ENCODE peak calls at places on chromosomes 7 and 10, in four cellular contexts. G, V, B and O are unnamed samples.

GRCh38 chr10:128062837-128063563 is 63.2 kb downstream of the MKI67 start:
- DNase-seq in G (peak), V (no peak), B (no peak), O (no peak)

GRCh38 chr10:30207485-30208052 is 141.5 kb downstream of the MTPAP start:
- DNase-seq in G (peak), B (no peak), V (no peak), O (no peak)

GRCh38 chr7:78792006-78792405 is 661.5 kb downstream of the MAGI2 start:
- DNase-seq in V (no peak), G (no peak), B (no peak), O (no peak)

GRCh38 chr7:114534957-114535356 is 120.3 kb downstream of the FOXP2 start:
- DNase-seq in B (no peak), V (peak), G (no peak), O (no peak)

GRCh38 chr10:7788640-7789335 is 811 bp downstream of the ATP5F1C start:
- DNase-seq in V (peak), G (peak), B (peak), O (peak)

GRCh38 chr7:36057375-36057774 is 95.7 kb upstream of the EEPD1 start:
- DNase-seq in G (no peak), B (no peak), V (no peak), O (no peak)

GRCh38 chr10:62109532-62110293 is 158.9 kb downstream of the RTKN2 start:
- DNase-seq in G (peak), V (no peak), B (no peak), O (no peak)

GRCh38 chr7:119514326-119514725 is 758.6 kb upstream of the KCND2 start:
- DNase-seq in G (no peak), B (no peak), V (no peak), O (peak)

GRCh38 chr10:132881186-132881920 is 61.0 kb downstream of the CFAP46 start:
- DNase-seq in V (no peak), B (no peak), G (no peak), O (no peak)

GRCh38 chr7:6271694-6272371 is 591 bp downstream of the CYTH3 start:
- DNase-seq in V (peak), G (no peak), B (no peak), O (peak)

GRCh38 chr7:151493083-151493482 is 26.6 kb downstream of the RHEB start:
- DNase-seq in V (no peak), B (no peak), G (no peak), O (no peak)

GRCh38 chr7:121505021-121505420 is 108.9 kb upstream of the FAM3C start:
- DNase-seq in B (no peak), V (peak), G (no peak), O (peak)

GRCh38 chr10:95628786-95629185 is 27.7 kb downstream of the ALDH18A1 start:
- DNase-seq in B (no peak), G (no peak), V (peak), O (peak)

GRCh38 chr10:31646519-31646918 is 282.1 kb downstream of the ARHGAP12 start:
- DNase-seq in V (peak), B (no peak), G (no peak), O (no peak)

GRCh38 chr7:35801392-35802101 is 690 bp downstream of the SEPTIN7 start:
- DNase-seq in B (peak), G (peak), V (peak), O (peak)

GRCh38 chr10:24299587-24300258 is 90.8 kb downstream of the KIAA1217 start:
- DNase-seq in B (no peak), V (peak), G (no peak), O (no peak)

GRCh38 chr10:117537904-117538524 is 4.5 kb upstream of the EMX2 start:
- DNase-seq in V (peak), B (no peak), G (no peak), O (no peak)

GRCh38 chr7:14691597-14692203 is 210.9 kb downstream of the DGKB start:
- DNase-seq in G (peak), V (peak), B (peak), O (peak)

GRCh38 chr10:99908512-99908911 is 101.2 kb downstream of the DNMBP start:
- DNase-seq in V (peak), G (no peak), B (no peak), O (no peak)

GRCh38 chr10:113133497-113133896 is 183.4 kb downstream of the TCF7L2 start:
- DNase-seq in G (no peak), B (no peak), V (peak), O (no peak)

GRCh38 chr10:62250594-62251198 is 17.9 kb downstream of the RTKN2 start:
- DNase-seq in V (peak), B (no peak), G (no peak), O (peak)

GRCh38 chr7:82629583-82629982 is 186.0 kb upstream of the CACNA2D1 start:
- DNase-seq in V (peak), G (no peak), B (no peak), O (no peak)

GRCh38 chr10:87092861-87093460 is 1.7 kb downstream of the GLUD1 start:
- DNase-seq in B (peak), V (peak), G (peak), O (peak)

GRCh38 chr7:2270495-2270894 is 28.5 kb downstream of the NUDT1 start:
- DNase-seq in V (no peak), G (no peak), B (peak), O (no peak)

GRCh38 chr7:76054129-76055120 is 6.5 kb downstream of the MDH2 start:
- DNase-seq in G (no peak), V (peak), B (peak), O (peak)

DNA sequence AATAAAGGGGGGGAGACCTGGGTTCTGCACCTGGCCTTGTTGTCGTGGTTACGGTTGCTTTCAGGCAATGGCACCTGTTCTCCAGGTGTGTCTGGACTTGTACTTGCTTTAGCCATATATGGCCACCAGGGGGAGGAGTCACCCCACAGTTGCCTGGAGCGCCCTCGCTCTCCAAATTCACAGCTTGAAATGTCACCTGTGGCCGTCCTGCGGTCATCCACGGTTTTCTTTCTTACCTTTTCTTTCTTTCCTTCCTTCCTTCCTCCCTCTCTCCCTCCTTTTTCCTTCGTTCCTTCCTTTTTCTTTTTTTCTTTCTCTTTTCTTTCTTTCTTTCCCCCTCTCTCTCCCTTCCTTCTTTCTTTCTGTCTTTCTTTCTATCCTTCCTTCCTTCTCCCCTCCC is 157.2 kb upstream of the ZNF92 start:
- DNase-seq in V (peak), G (peak), B (peak), O (peak)
- TF ChIP-seq EZH2phosphoT487 in V (no peak), G (no peak), B (no peak), O (no peak)

DNA sequence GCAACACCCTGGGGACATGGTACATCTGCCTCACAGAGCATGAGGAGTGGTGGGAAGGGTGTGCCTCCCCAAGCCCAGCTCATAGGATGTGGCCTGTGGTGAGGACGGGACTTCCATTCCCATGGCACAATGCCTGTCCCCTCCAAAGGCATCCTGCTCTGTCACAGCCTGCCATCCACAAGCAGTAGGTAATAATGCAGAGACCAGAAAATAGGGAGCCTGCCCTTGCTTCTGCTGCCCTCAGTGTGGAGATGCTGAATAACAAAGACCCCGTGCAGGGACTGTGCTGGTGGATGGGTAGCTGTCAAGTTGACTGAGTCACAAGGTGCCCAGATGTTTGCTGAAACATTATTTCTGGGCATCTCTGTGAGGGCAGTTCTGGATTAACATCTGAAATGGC is 199.9 kb upstream of the GRB10 start:
- DNase-seq in B (peak), G (no peak), V (no peak), O (no peak)
- TF ChIP-seq EZH2phosphoT487 in B (no peak), G (no peak), V (no peak), O (no peak)

GRCh38 chr10:78688221-78688944 is 380.4 kb upstream of the ZMIZ1 start:
- DNase-seq in G (no peak), B (no peak), V (no peak), O (no peak)

GRCh38 chr10:78690354-78691111 is 378.2 kb upstream of the ZMIZ1 start:
- DNase-seq in B (no peak), G (no peak), V (no peak), O (no peak)

GRCh38 chr10:78688945-78689935 is 379.5 kb upstream of the ZMIZ1 start:
- DNase-seq in G (no peak), B (peak), V (peak), O (peak)

GRCh38 chr10:78692071-78692470 is 376.7 kb upstream of the ZMIZ1 start:
- DNase-seq in B (no peak), G (no peak), V (no peak), O (no peak)

GRCh38 chr10:78691301-78692030 is 377.3 kb upstream of the ZMIZ1 start:
- DNase-seq in B (no peak), V (no peak), G (no peak), O (no peak)
- TF ChIP-seq EZH2phosphoT487 in B (no peak), V (no peak), G (no peak), O (no peak)

GRCh38 chr10:48552946-48553564 is 51.8 kb downstream of the ARHGAP22 start:
- DNase-seq in G (no peak), V (no peak), B (no peak), O (no peak)

GRCh38 chr10:48556065-48556464 is 48.8 kb downstream of the ARHGAP22 start:
- DNase-seq in V (no peak), B (no peak), G (no peak), O (no peak)

GRCh38 chr10:48554246-48554645 is 50.6 kb downstream of the ARHGAP22 start:
- DNase-seq in G (no peak), V (no peak), B (no peak), O (no peak)

GRCh38 chr10:48555310-48556042 is 49.4 kb downstream of the ARHGAP22 start:
- DNase-seq in B (no peak), V (no peak), G (no peak), O (no peak)

GRCh38 chr10:48554668-48555067 is 50.2 kb downstream of the ARHGAP22 start:
- DNase-seq in G (no peak), B (no peak), V (peak), O (no peak)
- TF ChIP-seq EZH2phosphoT487 in G (no peak), B (no peak), V (no peak), O (no peak)